ENCODE peak calls at places on chromosomes 16 and 17, in nine cellular contexts. One of them, this sample, is unnamed.

GRCh38 chr17:56918916-56919315 is 5.1 kb upstream of the TRIM25 start:
- ATAC-seq in aorta: no peak
- ATAC-seq in left ventricle myocardium superior: no peak
- ATAC-seq in CD4-positive, alpha-beta T cell: no peak
- ATAC-seq in PC-3: no peak
- ATAC-seq in Panc1: no peak
- ATAC-seq in activated CD8-positive, alpha-beta memory T cell treated with anti-CD3 and anti-CD28 coated beads, Interleukin-2, amount 10 ng/mL, durations not matched to agents 7 days and 5 days: no peak
- ATAC-seq in stimulated activated naive CD8-positive, alpha-beta T cell treated with anti-CD3 and anti-CD28 coated beads, Interleukin-15, amount 100 ng/mL, for 72 hours: peak
- ATAC-seq in naive B cell: no peak
- ATAC-seq in this sample: no peak

GRCh38 chr17:61903251-61903650 is 24.5 kb downstream of the INTS2 start:
- ATAC-seq in aorta: no peak
- ATAC-seq in left ventricle myocardium superior: no peak
- ATAC-seq in CD4-positive, alpha-beta T cell: no peak
- ATAC-seq in PC-3: no peak
- ATAC-seq in Panc1: no peak
- ATAC-seq in activated CD8-positive, alpha-beta memory T cell treated with anti-CD3 and anti-CD28 coated beads, Interleukin-2, amount 10 ng/mL, durations not matched to agents 7 days and 5 days: no peak
- ATAC-seq in stimulated activated naive CD8-positive, alpha-beta T cell treated with anti-CD3 and anti-CD28 coated beads, Interleukin-15, amount 100 ng/mL, for 72 hours: no peak
- ATAC-seq in naive B cell: no peak
- ATAC-seq in this sample: no peak

GRCh38 chr17:58046230-58047094 is 36.8 kb upstream of the DYNLL2 start:
- ATAC-seq in aorta: no peak
- ATAC-seq in left ventricle myocardium superior: peak
- ATAC-seq in CD4-positive, alpha-beta T cell: no peak
- ATAC-seq in PC-3: no peak
- ATAC-seq in Panc1: no peak
- ATAC-seq in activated CD8-positive, alpha-beta memory T cell treated with anti-CD3 and anti-CD28 coated beads, Interleukin-2, amount 10 ng/mL, durations not matched to agents 7 days and 5 days: no peak
- ATAC-seq in stimulated activated naive CD8-positive, alpha-beta T cell treated with anti-CD3 and anti-CD28 coated beads, Interleukin-15, amount 100 ng/mL, for 72 hours: no peak
- ATAC-seq in naive B cell: no peak
- ATAC-seq in this sample: no peak

GRCh38 chr17:47952181-47953021 is 5.3 kb downstream of the PRR15L start:
- ATAC-seq in aorta: no peak
- ATAC-seq in left ventricle myocardium superior: no peak
- ATAC-seq in CD4-positive, alpha-beta T cell: no peak
- ATAC-seq in PC-3: no peak
- ATAC-seq in Panc1: no peak
- ATAC-seq in activated CD8-positive, alpha-beta memory T cell treated with anti-CD3 and anti-CD28 coated beads, Interleukin-2, amount 10 ng/mL, durations not matched to agents 7 days and 5 days: no peak
- ATAC-seq in stimulated activated naive CD8-positive, alpha-beta T cell treated with anti-CD3 and anti-CD28 coated beads, Interleukin-15, amount 100 ng/mL, for 72 hours: no peak
- ATAC-seq in naive B cell: no peak
- ATAC-seq in this sample: no peak

GRCh38 chr16:56828641-56829040 is 36.4 kb upstream of the SLC12A3 start:
- ATAC-seq in aorta: no peak
- ATAC-seq in left ventricle myocardium superior: no peak
- ATAC-seq in CD4-positive, alpha-beta T cell: no peak
- ATAC-seq in PC-3: no peak
- ATAC-seq in Panc1: no peak
- ATAC-seq in activated CD8-positive, alpha-beta memory T cell treated with anti-CD3 and anti-CD28 coated beads, Interleukin-2, amount 10 ng/mL, durations not matched to agents 7 days and 5 days: no peak
- ATAC-seq in stimulated activated naive CD8-positive, alpha-beta T cell treated with anti-CD3 and anti-CD28 coated beads, Interleukin-15, amount 100 ng/mL, for 72 hours: no peak
- ATAC-seq in naive B cell: no peak
- ATAC-seq in this sample: no peak

GRCh38 chr17:66310528-66311148 is 8.2 kb downstream of the PRKCA start:
- ATAC-seq in aorta: no peak
- ATAC-seq in left ventricle myocardium superior: no peak
- ATAC-seq in CD4-positive, alpha-beta T cell: peak
- ATAC-seq in PC-3: no peak
- ATAC-seq in Panc1: peak
- ATAC-seq in activated CD8-positive, alpha-beta memory T cell treated with anti-CD3 and anti-CD28 coated beads, Interleukin-2, amount 10 ng/mL, durations not matched to agents 7 days and 5 days: no peak
- ATAC-seq in stimulated activated naive CD8-positive, alpha-beta T cell treated with anti-CD3 and anti-CD28 coated beads, Interleukin-15, amount 100 ng/mL, for 72 hours: peak
- ATAC-seq in naive B cell: no peak
- ATAC-seq in this sample: no peak

GRCh38 chr16:30087181-30087898 is 4.4 kb downstream of the TBX6 start:
- ATAC-seq in aorta: no peak
- ATAC-seq in left ventricle myocardium superior: no peak
- ATAC-seq in CD4-positive, alpha-beta T cell: no peak
- ATAC-seq in PC-3: no peak
- ATAC-seq in Panc1: no peak
- ATAC-seq in activated CD8-positive, alpha-beta memory T cell treated with anti-CD3 and anti-CD28 coated beads, Interleukin-2, amount 10 ng/mL, durations not matched to agents 7 days and 5 days: no peak
- ATAC-seq in stimulated activated naive CD8-positive, alpha-beta T cell treated with anti-CD3 and anti-CD28 coated beads, Interleukin-15, amount 100 ng/mL, for 72 hours: no peak
- ATAC-seq in naive B cell: no peak
- ATAC-seq in this sample: no peak

GRCh38 chr17:43974541-43975315 is 21.0 kb upstream of the PYY start:
- ATAC-seq in aorta: no peak
- ATAC-seq in left ventricle myocardium superior: no peak
- ATAC-seq in CD4-positive, alpha-beta T cell: no peak
- ATAC-seq in PC-3: no peak
- ATAC-seq in Panc1: no peak
- ATAC-seq in activated CD8-positive, alpha-beta memory T cell treated with anti-CD3 and anti-CD28 coated beads, Interleukin-2, amount 10 ng/mL, durations not matched to agents 7 days and 5 days: no peak
- ATAC-seq in stimulated activated naive CD8-positive, alpha-beta T cell treated with anti-CD3 and anti-CD28 coated beads, Interleukin-15, amount 100 ng/mL, for 72 hours: no peak
- ATAC-seq in naive B cell: no peak
- ATAC-seq in this sample: no peak

GRCh38 chr16:3578121-3578520 is 918 bp upstream of the NLRC3 start:
- ATAC-seq in aorta: no peak
- ATAC-seq in left ventricle myocardium superior: no peak
- ATAC-seq in CD4-positive, alpha-beta T cell: peak
- ATAC-seq in PC-3: no peak
- ATAC-seq in Panc1: no peak
- ATAC-seq in activated CD8-positive, alpha-beta memory T cell treated with anti-CD3 and anti-CD28 coated beads, Interleukin-2, amount 10 ng/mL, durations not matched to agents 7 days and 5 days: peak
- ATAC-seq in stimulated activated naive CD8-positive, alpha-beta T cell treated with anti-CD3 and anti-CD28 coated beads, Interleukin-15, amount 100 ng/mL, for 72 hours: peak
- ATAC-seq in naive B cell: peak
- ATAC-seq in this sample: peak

GRCh38 chr16:68771922-68772681 is 35.0 kb downstream of the CDH1 start:
- ATAC-seq in aorta: no peak
- ATAC-seq in left ventricle myocardium superior: no peak
- ATAC-seq in CD4-positive, alpha-beta T cell: no peak
- ATAC-seq in PC-3: no peak
- ATAC-seq in Panc1: no peak
- ATAC-seq in activated CD8-positive, alpha-beta memory T cell treated with anti-CD3 and anti-CD28 coated beads, Interleukin-2, amount 10 ng/mL, durations not matched to agents 7 days and 5 days: no peak
- ATAC-seq in stimulated activated naive CD8-positive, alpha-beta T cell treated with anti-CD3 and anti-CD28 coated beads, Interleukin-15, amount 100 ng/mL, for 72 hours: no peak
- ATAC-seq in naive B cell: no peak
- ATAC-seq in this sample: no peak

GRCh38 chr17:57645950-57646686 is 99.0 kb downstream of the CCDC182 start:
- ATAC-seq in aorta: peak
- ATAC-seq in left ventricle myocardium superior: no peak
- ATAC-seq in CD4-positive, alpha-beta T cell: no peak
- ATAC-seq in PC-3: no peak
- ATAC-seq in Panc1: no peak
- ATAC-seq in activated CD8-positive, alpha-beta memory T cell treated with anti-CD3 and anti-CD28 coated beads, Interleukin-2, amount 10 ng/mL, durations not matched to agents 7 days and 5 days: peak
- ATAC-seq in stimulated activated naive CD8-positive, alpha-beta T cell treated with anti-CD3 and anti-CD28 coated beads, Interleukin-15, amount 100 ng/mL, for 72 hours: peak
- ATAC-seq in naive B cell: no peak
- ATAC-seq in this sample: no peak

GRCh38 chr16:85969159-85969558 is 70.2 kb downstream of the IRF8 start:
- ATAC-seq in aorta: no peak
- ATAC-seq in left ventricle myocardium superior: no peak
- ATAC-seq in CD4-positive, alpha-beta T cell: no peak
- ATAC-seq in PC-3: no peak
- ATAC-seq in Panc1: no peak
- ATAC-seq in activated CD8-positive, alpha-beta memory T cell treated with anti-CD3 and anti-CD28 coated beads, Interleukin-2, amount 10 ng/mL, durations not matched to agents 7 days and 5 days: no peak
- ATAC-seq in stimulated activated naive CD8-positive, alpha-beta T cell treated with anti-CD3 and anti-CD28 coated beads, Interleukin-15, amount 100 ng/mL, for 72 hours: peak
- ATAC-seq in naive B cell: no peak
- ATAC-seq in this sample: peak

GRCh38 chr16:66549284-66550131 is at the start of gene TK2:
- ATAC-seq in aorta: peak
- ATAC-seq in left ventricle myocardium superior: peak
- ATAC-seq in CD4-positive, alpha-beta T cell: peak
- ATAC-seq in PC-3: peak
- ATAC-seq in Panc1: peak
- ATAC-seq in activated CD8-positive, alpha-beta memory T cell treated with anti-CD3 and anti-CD28 coated beads, Interleukin-2, amount 10 ng/mL, durations not matched to agents 7 days and 5 days: peak
- ATAC-seq in stimulated activated naive CD8-positive, alpha-beta T cell treated with anti-CD3 and anti-CD28 coated beads, Interleukin-15, amount 100 ng/mL, for 72 hours: peak
- ATAC-seq in naive B cell: peak
- ATAC-seq in this sample: peak

GRCh38 chr17:57480438-57481196 is 224.3 kb downstream of the MSI2 start:
- ATAC-seq in aorta: no peak
- ATAC-seq in left ventricle myocardium superior: peak
- ATAC-seq in CD4-positive, alpha-beta T cell: peak
- ATAC-seq in PC-3: peak
- ATAC-seq in Panc1: no peak
- ATAC-seq in activated CD8-positive, alpha-beta memory T cell treated with anti-CD3 and anti-CD28 coated beads, Interleukin-2, amount 10 ng/mL, durations not matched to agents 7 days and 5 days: no peak
- ATAC-seq in stimulated activated naive CD8-positive, alpha-beta T cell treated with anti-CD3 and anti-CD28 coated beads, Interleukin-15, amount 100 ng/mL, for 72 hours: peak
- ATAC-seq in naive B cell: no peak
- ATAC-seq in this sample: no peak

GRCh38 chr17:82390015-82390859 is 18.7 kb downstream of the UTS2R start:
- ATAC-seq in aorta: no peak
- ATAC-seq in left ventricle myocardium superior: no peak
- ATAC-seq in CD4-positive, alpha-beta T cell: no peak
- ATAC-seq in PC-3: no peak
- ATAC-seq in Panc1: no peak
- ATAC-seq in activated CD8-positive, alpha-beta memory T cell treated with anti-CD3 and anti-CD28 coated beads, Interleukin-2, amount 10 ng/mL, durations not matched to agents 7 days and 5 days: no peak
- ATAC-seq in stimulated activated naive CD8-positive, alpha-beta T cell treated with anti-CD3 and anti-CD28 coated beads, Interleukin-15, amount 100 ng/mL, for 72 hours: no peak
- ATAC-seq in naive B cell: no peak
- ATAC-seq in this sample: peak

GRCh38 chr17:78862073-78863023 is 21.7 kb upstream of the USP36 start:
- ATAC-seq in aorta: peak
- ATAC-seq in left ventricle myocardium superior: peak
- ATAC-seq in CD4-positive, alpha-beta T cell: no peak
- ATAC-seq in PC-3: peak
- ATAC-seq in Panc1: peak
- ATAC-seq in activated CD8-positive, alpha-beta memory T cell treated with anti-CD3 and anti-CD28 coated beads, Interleukin-2, amount 10 ng/mL, durations not matched to agents 7 days and 5 days: no peak
- ATAC-seq in stimulated activated naive CD8-positive, alpha-beta T cell treated with anti-CD3 and anti-CD28 coated beads, Interleukin-15, amount 100 ng/mL, for 72 hours: no peak
- ATAC-seq in naive B cell: no peak
- ATAC-seq in this sample: no peak

GRCh38 chr17:75115545-75115944 is 5.8 kb downstream of the ARMC7 start:
- ATAC-seq in aorta: no peak
- ATAC-seq in left ventricle myocardium superior: no peak
- ATAC-seq in CD4-positive, alpha-beta T cell: no peak
- ATAC-seq in PC-3: no peak
- ATAC-seq in Panc1: no peak
- ATAC-seq in activated CD8-positive, alpha-beta memory T cell treated with anti-CD3 and anti-CD28 coated beads, Interleukin-2, amount 10 ng/mL, durations not matched to agents 7 days and 5 days: no peak
- ATAC-seq in stimulated activated naive CD8-positive, alpha-beta T cell treated with anti-CD3 and anti-CD28 coated beads, Interleukin-15, amount 100 ng/mL, for 72 hours: no peak
- ATAC-seq in naive B cell: no peak
- ATAC-seq in this sample: no peak

GRCh38 chr17:69268442-69269068 is 39.9 kb upstream of the ABCA10 start:
- ATAC-seq in aorta: no peak
- ATAC-seq in left ventricle myocardium superior: no peak
- ATAC-seq in CD4-positive, alpha-beta T cell: no peak
- ATAC-seq in PC-3: no peak
- ATAC-seq in Panc1: no peak
- ATAC-seq in activated CD8-positive, alpha-beta memory T cell treated with anti-CD3 and anti-CD28 coated beads, Interleukin-2, amount 10 ng/mL, durations not matched to agents 7 days and 5 days: no peak
- ATAC-seq in stimulated activated naive CD8-positive, alpha-beta T cell treated with anti-CD3 and anti-CD28 coated beads, Interleukin-15, amount 100 ng/mL, for 72 hours: no peak
- ATAC-seq in naive B cell: no peak
- ATAC-seq in this sample: no peak

GRCh38 chr16:82991435-82991834 is 364.7 kb downstream of the CDH13 start:
- ATAC-seq in aorta: no peak
- ATAC-seq in left ventricle myocardium superior: no peak
- ATAC-seq in CD4-positive, alpha-beta T cell: no peak
- ATAC-seq in PC-3: no peak
- ATAC-seq in Panc1: no peak
- ATAC-seq in activated CD8-positive, alpha-beta memory T cell treated with anti-CD3 and anti-CD28 coated beads, Interleukin-2, amount 10 ng/mL, durations not matched to agents 7 days and 5 days: no peak
- ATAC-seq in stimulated activated naive CD8-positive, alpha-beta T cell treated with anti-CD3 and anti-CD28 coated beads, Interleukin-15, amount 100 ng/mL, for 72 hours: no peak
- ATAC-seq in naive B cell: no peak
- ATAC-seq in this sample: no peak

GRCh38 chr17:17940451-17940911 is 31.7 kb downstream of the TOM1L2 start:
- ATAC-seq in aorta: no peak
- ATAC-seq in left ventricle myocardium superior: no peak
- ATAC-seq in CD4-positive, alpha-beta T cell: no peak
- ATAC-seq in PC-3: peak
- ATAC-seq in Panc1: no peak
- ATAC-seq in activated CD8-positive, alpha-beta memory T cell treated with anti-CD3 and anti-CD28 coated beads, Interleukin-2, amount 10 ng/mL, durations not matched to agents 7 days and 5 days: no peak
- ATAC-seq in stimulated activated naive CD8-positive, alpha-beta T cell treated with anti-CD3 and anti-CD28 coated beads, Interleukin-15, amount 100 ng/mL, for 72 hours: no peak
- ATAC-seq in naive B cell: no peak
- ATAC-seq in this sample: no peak

GRCh38 chr16:58409316-58409973 is 17.2 kb downstream of the GINS3 start:
- ATAC-seq in aorta: no peak
- ATAC-seq in left ventricle myocardium superior: peak
- ATAC-seq in CD4-positive, alpha-beta T cell: no peak
- ATAC-seq in PC-3: peak
- ATAC-seq in Panc1: no peak
- ATAC-seq in activated CD8-positive, alpha-beta memory T cell treated with anti-CD3 and anti-CD28 coated beads, Interleukin-2, amount 10 ng/mL, durations not matched to agents 7 days and 5 days: no peak
- ATAC-seq in stimulated activated naive CD8-positive, alpha-beta T cell treated with anti-CD3 and anti-CD28 coated beads, Interleukin-15, amount 100 ng/mL, for 72 hours: no peak
- ATAC-seq in naive B cell: no peak
- ATAC-seq in this sample: no peak